ENCODE peak calls at places on chromosomes 6 and 20, in six cellular contexts. Z is cardiac muscle cell, L is suprapubic skin, M is PC-9, I is spleen, T is left lung. A is an unnamed sample. For H3K27me3, the result is how much of the 10 kb centered on the place peaks cover.

GRCh38 chr6:34053721-34054120 is 92.2 kb downstream of the GRM4 start:
- DNase-seq in Z (no peak), L (no peak), M (peak), I (no peak), T (no peak), A (no peak)

GRCh38 chr6:149271348-149272340 is 45.9 kb upstream of the TAB2 start:
- DNase-seq in Z (no peak), L (no peak), M (no peak), I (peak), T (peak), A (no peak)

GRCh38 chr6:66964216-66964615 is 1257.2 kb upstream of the EYS start:
- DNase-seq in Z (no peak), L (no peak), M (no peak), I (no peak), T (no peak), A (no peak)

GRCh38 chr20:52127309-52127708 is 64.3 kb downstream of the ZFP64 start:
- DNase-seq in Z (no peak), L (no peak), M (no peak), I (no peak), T (no peak), A (no peak)

GRCh38 chr6:139364302-139364981 is 10.0 kb downstream of the CITED2 start:
- DNase-seq in Z (peak), L (no peak), M (no peak), I (no peak), T (no peak), A (no peak)

GRCh38 chr6:87754828-87755227 is 52.8 kb upstream of the AKIRIN2 start:
- DNase-seq in Z (no peak), L (no peak), M (no peak), I (no peak), T (no peak), A (no peak)

GRCh38 chr6:10542135-10542689 is 21.1 kb downstream of the GCNT2 start:
- DNase-seq in Z (no peak), L (no peak), M (no peak), I (no peak), T (no peak), A (no peak)

GRCh38 chr20:54199721-54200176 is 8.1 kb upstream of the PFDN4 start:
- DNase-seq in Z (peak), L (peak), M (peak), I (peak), T (peak), A (peak)

GRCh38 chr20:63260943-63261807 is 6.9 kb upstream of the NKAIN4 start:
- DNase-seq in Z (peak), L (no peak), M (no peak), I (no peak), T (no peak), A (no peak)

GRCh38 chr20:64131406-64131805 is 24.0 kb upstream of the NPBWR2 start:
- DNase-seq in Z (no peak), L (peak), M (peak), I (peak), T (peak), A (peak)

GRCh38 chr20:37574199-37574890 is 46.7 kb upstream of the BLCAP start:
- DNase-seq in Z (no peak), L (no peak), M (no peak), I (no peak), T (no peak), A (peak)

GRCh38 chr6:133972388-133972787 is 19.4 kb downstream of the TBPL1 start:
- DNase-seq in Z (no peak), L (no peak), M (no peak), I (no peak), T (no peak), A (no peak)

GRCh38 chr6:133971861-133972260 is 18.8 kb downstream of the TBPL1 start:
- DNase-seq in Z (no peak), L (no peak), M (no peak), I (no peak), T (no peak), A (no peak)

GRCh38 chr6:133977983-133978895 is 25.2 kb downstream of the TBPL1 start:
- DNase-seq in Z (no peak), L (no peak), M (no peak), I (no peak), T (no peak), A (peak)

GRCh38 chr6:133969285-133969946 is 16.4 kb downstream of the TBPL1 start:
- DNase-seq in Z (no peak), L (no peak), M (no peak), I (no peak), T (no peak), A (no peak)

GRCh38 chr6:133973109-133973971 is 20.3 kb downstream of the TBPL1 start:
- DNase-seq in Z (peak), L (no peak), M (no peak), I (no peak), T (no peak), A (no peak)
- H3K27me3 ChIP-seq in Z (under half), L (under half), M (under half), I (under half), T (under half), A (under half)

DNA sequence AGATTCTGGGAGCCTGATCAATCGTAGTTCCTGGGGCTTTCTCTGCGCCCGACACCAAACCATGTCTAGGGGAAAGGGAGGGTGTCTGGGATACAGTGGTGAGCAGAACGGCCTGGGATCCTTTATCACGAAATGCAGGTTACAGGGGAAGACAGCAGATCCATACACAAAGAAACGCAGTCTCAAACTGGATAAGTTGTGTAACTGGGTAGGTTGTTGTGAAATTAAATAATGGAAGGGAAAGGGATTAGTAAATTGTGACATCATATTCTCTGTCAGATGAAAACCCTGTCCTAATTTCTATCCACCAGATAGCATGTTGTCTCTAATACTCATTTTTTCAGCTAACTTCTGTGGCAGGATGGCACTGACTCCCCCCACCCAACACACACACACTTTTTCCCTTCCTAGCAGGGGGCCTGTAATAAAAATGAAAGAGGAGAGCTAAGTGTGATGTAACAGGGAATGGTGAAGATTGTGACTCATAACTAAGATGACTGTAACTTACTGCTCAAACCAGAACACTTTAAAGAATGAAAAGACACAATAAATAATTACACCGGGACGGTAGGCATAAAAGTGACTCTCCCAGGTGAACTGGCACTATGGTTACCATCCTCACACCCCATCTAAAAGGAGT is 758 bp upstream of the TRPC4AP start:
- DNase-seq in Z (no peak), L (no peak), M (peak), I (no peak), T (no peak), A (peak)
- H3K4me3 ChIP-seq in Z (no peak), L (peak), M (peak), I (peak), T (peak), A (peak)

GRCh38 chr6:133903855-133904254 is 14.9 kb downstream of the TCF21 start:
- DNase-seq in Z (no peak), L (no peak), M (no peak), I (no peak), T (no peak), A (no peak)
- H3K27me3 ChIP-seq in Z (under half), L (under half), M (under half), I (under half), T (under half), A (under half)

GRCh38 chr6:90098637-90099036 is 198.0 kb downstream of the BACH2 start:
- DNase-seq in Z (no peak), L (no peak), M (no peak), I (no peak), T (no peak), A (no peak)

GRCh38 chr6:90096818-90097217 is 199.8 kb downstream of the BACH2 start:
- DNase-seq in Z (no peak), L (no peak), M (no peak), I (no peak), T (no peak), A (no peak)

GRCh38 chr6:90100059-90100665 is 196.5 kb downstream of the BACH2 start:
- DNase-seq in Z (no peak), L (no peak), M (no peak), I (no peak), T (no peak), A (no peak)

GRCh38 chr6:90097357-90097756 is 199.3 kb downstream of the BACH2 start:
- DNase-seq in Z (no peak), L (no peak), M (no peak), I (no peak), T (no peak), A (no peak)

DNA sequence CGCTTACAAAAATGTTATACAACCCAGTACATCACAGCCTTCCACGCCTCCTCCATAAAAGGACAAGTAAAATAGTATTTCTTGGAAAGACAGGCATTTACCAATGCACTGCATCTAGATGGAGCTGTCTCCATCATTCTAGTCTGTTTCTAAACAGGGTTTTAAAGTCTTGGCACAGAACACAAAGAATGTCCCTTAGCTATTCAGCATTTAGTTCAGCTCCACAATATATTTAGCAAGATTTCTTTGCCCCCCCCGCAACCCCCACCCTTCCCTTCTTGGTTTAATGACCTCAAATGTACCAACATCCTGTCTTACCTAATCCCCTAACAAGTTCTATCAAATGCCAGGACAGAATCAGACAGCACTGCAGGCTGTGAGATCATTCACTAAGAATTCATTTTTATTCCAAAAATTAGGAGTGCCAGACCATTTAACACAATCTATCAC is 198.6 kb downstream of the BACH2 start:
- DNase-seq in Z (no peak), L (peak), M (no peak), I (no peak), T (no peak), A (peak)
- H3K4me3 ChIP-seq in Z (no peak), L (no peak), M (no peak), I (no peak), T (no peak), A (no peak)

GRCh38 chr20:47708953-47709833 is 76.1 kb downstream of the SULF2 start:
- DNase-seq in Z (no peak), L (no peak), M (no peak), I (no peak), T (no peak), A (no peak)

GRCh38 chr20:47713163-47713562 is 72.1 kb downstream of the SULF2 start:
- DNase-seq in Z (no peak), L (no peak), M (no peak), I (no peak), T (no peak), A (no peak)

GRCh38 chr20:47710665-47711045 is 74.6 kb downstream of the SULF2 start:
- DNase-seq in Z (no peak), L (no peak), M (no peak), I (no peak), T (no peak), A (no peak)

GRCh38 chr20:47713941-47714450 is 71.3 kb downstream of the SULF2 start:
- DNase-seq in Z (no peak), L (peak), M (no peak), I (no peak), T (no peak), A (peak)

GRCh38 chr20:47711046-47711752 is 74.1 kb downstream of the SULF2 start:
- DNase-seq in Z (no peak), L (no peak), M (no peak), I (no peak), T (no peak), A (no peak)
- H3K27me3 ChIP-seq in Z (under half), L (under half), M (under half), I (under half), T (under half), A (under half)

DNA sequence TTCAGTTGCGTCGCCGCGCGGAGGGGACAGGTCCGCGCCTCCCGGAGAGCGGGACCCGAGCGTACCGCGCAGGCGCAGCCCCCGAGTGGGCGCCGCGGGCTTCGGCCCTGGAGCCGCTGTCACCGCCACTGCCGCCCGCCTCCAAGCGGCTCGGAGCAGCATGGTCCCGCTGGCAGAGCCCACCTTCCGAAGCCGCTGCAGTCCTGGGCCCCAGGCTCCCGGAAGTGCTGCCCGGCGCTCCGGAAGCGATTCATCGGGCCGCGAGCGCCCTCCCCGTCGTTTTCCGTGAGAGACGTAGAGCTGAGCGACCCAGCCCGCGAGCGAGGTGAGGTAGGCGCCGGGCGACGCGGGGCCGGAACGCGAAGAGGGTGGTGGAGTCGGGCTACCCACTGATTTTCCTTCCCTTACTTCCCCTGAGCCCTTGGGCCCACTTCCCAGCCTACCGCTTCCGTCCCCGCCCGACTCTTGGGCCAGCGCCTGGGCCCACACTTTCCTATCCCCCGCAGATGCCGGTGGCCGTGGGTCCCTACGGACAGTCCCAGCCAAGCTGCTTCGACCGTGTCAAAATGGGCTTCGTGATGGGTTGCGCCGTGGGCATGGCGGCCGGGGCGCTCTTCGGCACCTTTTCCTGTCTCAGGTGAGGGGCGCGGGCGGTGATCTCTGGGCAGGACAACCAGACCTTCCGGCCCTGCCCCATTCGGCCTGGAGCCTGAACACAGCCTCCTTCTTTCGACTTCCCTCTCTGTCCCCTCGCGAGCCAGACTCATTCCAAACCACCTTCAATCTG is at the start of the genes NFS1 and ROMO1:
- DNase-seq in Z (peak), L (peak), M (peak), I (peak), T (peak), A (peak)
- H3K4me3 ChIP-seq in Z (peak), L (peak), M (peak), I (peak), T (peak), A (peak)

GRCh38 chr6:7557652-7558051 is 16.2 kb downstream of the DSP start:
- DNase-seq in Z (no peak), L (no peak), M (no peak), I (no peak), T (no peak), A (no peak)

GRCh38 chr6:7550433-7550801 is 8.9 kb downstream of the DSP start:
- DNase-seq in Z (no peak), L (no peak), M (no peak), I (no peak), T (no peak), A (no peak)

GRCh38 chr6:7556394-7557106 is 15.1 kb downstream of the DSP start:
- DNase-seq in Z (no peak), L (no peak), M (no peak), I (no peak), T (no peak), A (no peak)

GRCh38 chr6:7555671-7556070 is 14.2 kb downstream of the DSP start:
- DNase-seq in Z (no peak), L (no peak), M (no peak), I (no peak), T (no peak), A (no peak)

DNA sequence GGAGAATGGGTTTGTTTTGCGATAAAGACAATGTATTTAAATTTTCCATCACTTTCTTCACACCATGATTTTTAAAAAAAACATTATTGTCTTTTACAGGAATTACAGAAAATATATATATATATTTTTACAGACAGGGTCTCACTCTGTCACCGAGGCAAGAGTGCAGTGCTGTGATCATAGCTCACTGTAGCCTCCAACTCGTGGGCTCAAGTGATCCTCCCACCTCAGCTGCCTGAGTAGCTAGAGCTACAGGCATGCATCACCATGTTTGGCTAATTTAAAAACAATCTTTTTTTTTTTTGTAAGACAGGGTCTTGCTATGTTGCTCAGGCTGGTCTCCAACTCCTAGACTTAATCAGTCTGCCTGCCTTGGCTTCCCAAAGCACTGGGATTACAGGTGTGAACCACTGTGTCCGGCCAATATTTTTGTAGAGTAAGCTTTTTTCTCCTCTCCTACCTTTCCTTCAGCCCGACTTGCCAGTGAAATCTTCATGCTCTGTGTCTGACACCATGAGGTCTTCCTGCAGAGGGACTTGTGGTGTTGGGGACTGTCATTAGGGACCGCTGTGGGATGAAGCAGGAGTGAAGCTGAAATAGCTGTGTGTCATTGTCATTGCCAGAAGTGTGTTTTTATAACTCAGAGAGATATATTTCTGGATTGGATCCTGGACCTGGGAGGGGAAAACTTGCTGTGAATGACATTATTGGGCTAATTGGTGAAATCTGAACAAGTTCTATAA is 13.2 kb downstream of the DSP start:
- DNase-seq in Z (no peak), L (no peak), M (no peak), I (no peak), T (no peak), A (no peak)
- H3K27me3 ChIP-seq in Z (under half), L (under half), M (under half), I (under half), T (under half), A (under half)

GRCh38 chr6:137673603-137674002 is 179.4 kb upstream of the OLIG3 start:
- DNase-seq in Z (no peak), L (no peak), M (no peak), I (no peak), T (no peak), A (no peak)
- H3K4me3 ChIP-seq in Z (no peak), L (no peak), M (no peak), I (no peak), T (no peak), A (no peak)

GRCh38 chr6:4372866-4373265 is 237.5 kb upstream of the ECI2 start:
- DNase-seq in Z (no peak), L (no peak), M (no peak), I (no peak), T (no peak), A (no peak)

GRCh38 chr6:4370066-4370465 is 234.7 kb upstream of the ECI2 start:
- DNase-seq in Z (no peak), L (no peak), M (no peak), I (no peak), T (no peak), A (peak)

GRCh38 chr6:4377635-4378034 is 242.3 kb upstream of the ECI2 start:
- DNase-seq in Z (peak), L (no peak), M (no peak), I (no peak), T (no peak), A (no peak)

GRCh38 chr6:4371207-4371921 is 236.0 kb upstream of the ECI2 start:
- DNase-seq in Z (peak), L (no peak), M (no peak), I (no peak), T (no peak), A (no peak)

DNA sequence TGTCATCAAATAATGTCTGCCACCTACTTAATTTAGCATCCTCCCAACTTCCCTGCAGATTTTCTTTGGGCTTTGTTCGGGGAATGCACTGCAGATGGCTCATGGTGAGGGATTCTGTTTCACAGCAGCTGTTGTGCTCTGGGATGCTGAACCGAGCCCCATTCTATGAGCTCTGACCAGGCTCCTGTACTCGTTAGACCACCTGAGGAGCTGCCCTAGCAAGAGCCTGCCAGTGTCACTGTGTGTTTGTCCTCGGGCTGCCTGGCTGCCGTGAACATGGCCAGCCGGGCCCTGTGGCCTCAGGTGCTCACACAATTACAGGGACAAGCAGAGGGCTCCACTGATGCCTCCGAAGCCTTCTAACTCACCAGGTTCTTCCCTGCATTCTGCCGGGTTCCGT is 238.9 kb upstream of the ECI2 start:
- DNase-seq in Z (no peak), L (no peak), M (no peak), I (no peak), T (no peak), A (no peak)
- H3K27me3 ChIP-seq in Z (under half), L (under half), M (under half), I (under half), T (under half), A (under half)

GRCh38 chr20:36306557-36307411 is 645 bp downstream of the DLGAP4 start:
- DNase-seq in Z (no peak), L (no peak), M (no peak), I (no peak), T (no peak), A (no peak)
- H3K4me3 ChIP-seq in Z (peak), L (peak), M (no peak), I (peak), T (no peak), A (no peak)